ENCODE peak calls at places on chromosomes 5 and 9, in eight cellular contexts. K, C, S, M, E, D, P and W are unnamed samples.

GRCh38 chr5:108935602-108936001 is 187.9 kb downstream of the FER start:
- DNase-seq in C (no peak), M (no peak), S (no peak), E (peak), D (no peak), P (no peak), K (no peak), W (no peak)

GRCh38 chr5:82467006-82467561 is 188.9 kb upstream of the RPS23 start:
- DNase-seq in S (peak), K (no peak), C (peak), D (no peak), E (peak), P (peak), M (no peak), W (no peak)

GRCh38 chr9:112443200-112443599 is 43.4 kb upstream of the KIAA1958 start:
- DNase-seq in D (no peak), M (peak), P (peak), S (peak), C (peak), K (no peak), E (peak), W (no peak)

GRCh38 chr5:131589510-131590348 is 45.3 kb downstream of the RAPGEF6 start:
- DNase-seq in S (no peak), C (peak), M (peak), K (no peak), E (peak), P (peak), D (no peak), W (no peak)

GRCh38 chr9:89461302-89461701 is 36.6 kb downstream of the SEMA4D start:
- DNase-seq in E (peak), P (peak), M (no peak), C (peak), S (peak), D (no peak), K (no peak), W (no peak)

GRCh38 chr5:154523104-154523503 is 45.1 kb upstream of the HAND1 start:
- DNase-seq in E (no peak), C (no peak), M (no peak), P (no peak), S (no peak), D (no peak), K (no peak), W (no peak)

GRCh38 chr9:77820293-77820954 is 172.3 kb upstream of the GNA14 start:
- DNase-seq in D (no peak), K (no peak), S (peak), C (peak), E (peak), M (no peak), P (peak), W (no peak)

GRCh38 chr5:82459626-82460025 is 181.5 kb upstream of the RPS23 start:
- DNase-seq in E (no peak), S (no peak), K (no peak), D (no peak), P (no peak), M (no peak), C (no peak), W (no peak)

GRCh38 chr5:61881821-61882220 is 424.2 kb upstream of the KIF2A start:
- DNase-seq in C (peak), D (no peak), M (no peak), E (no peak), K (no peak), S (peak), P (peak), W (no peak)

GRCh38 chr5:175162036-175162435 is 281.9 kb downstream of the DRD1 start:
- DNase-seq in P (no peak), D (no peak), E (no peak), C (no peak), K (no peak), S (no peak), M (no peak), W (peak)